ENCODE peak calls at places on chromosomes 7 and 10, in nine cellular contexts. M is fibroblast of lung, Y is uterus, W is left lung, J is RWPE2, Z is cardiac muscle cell, T is prostate gland, C is MM.1S, H is HCT116. O is an unnamed sample. For H3K27me3, the result is how much of the 10 kb centered on the place peaks cover.

GRCh38 chr10:58153751-58154150 is 113.9 kb downstream of the IPMK start:
- DNase-seq in W (no peak), T (no peak), Z (no peak), H (no peak), C (no peak), Y (no peak), J (no peak), M (no peak), O (no peak)

GRCh38 chr10:63064706-63065105 is 68.4 kb upstream of the NRBF2 start:
- DNase-seq in C (no peak), Z (no peak), Y (no peak), W (no peak), J (no peak), H (no peak), T (no peak), M (no peak), O (no peak)

GRCh38 chr10:129808092-129808983 is 155.7 kb downstream of the EBF3 start:
- DNase-seq in H (no peak), Z (no peak), T (no peak), Y (no peak), M (no peak), J (no peak), C (no peak), W (no peak), O (no peak)

GRCh38 chr10:29353887-29354561 is 65.2 kb downstream of the LYZL1 start:
- DNase-seq in Y (no peak), T (no peak), W (no peak), H (no peak), M (no peak), J (no peak), C (no peak), Z (no peak), O (no peak)

GRCh38 chr10:6916601-6917000 is 336.5 kb upstream of the PRKCQ start:
- DNase-seq in T (no peak), Y (no peak), Z (no peak), H (no peak), C (peak), M (peak), J (no peak), W (no peak), O (no peak)

GRCh38 chr10:125200396-125200795 is 40.0 kb upstream of the CTBP2 start:
- DNase-seq in Y (no peak), W (no peak), T (no peak), J (no peak), C (no peak), Z (no peak), M (no peak), H (no peak), O (no peak)

GRCh38 chr10:118658762-118659161 is 63.3 kb upstream of the PRLHR start:
- DNase-seq in M (no peak), W (no peak), T (no peak), H (no peak), Z (no peak), J (no peak), Y (no peak), C (no peak), O (no peak)

GRCh38 chr7:128915271-128915819 is 4.8 kb upstream of the KCP start:
- DNase-seq in T (no peak), Y (no peak), W (no peak), H (no peak), J (peak), C (no peak), M (no peak), Z (no peak), O (peak)

DNA sequence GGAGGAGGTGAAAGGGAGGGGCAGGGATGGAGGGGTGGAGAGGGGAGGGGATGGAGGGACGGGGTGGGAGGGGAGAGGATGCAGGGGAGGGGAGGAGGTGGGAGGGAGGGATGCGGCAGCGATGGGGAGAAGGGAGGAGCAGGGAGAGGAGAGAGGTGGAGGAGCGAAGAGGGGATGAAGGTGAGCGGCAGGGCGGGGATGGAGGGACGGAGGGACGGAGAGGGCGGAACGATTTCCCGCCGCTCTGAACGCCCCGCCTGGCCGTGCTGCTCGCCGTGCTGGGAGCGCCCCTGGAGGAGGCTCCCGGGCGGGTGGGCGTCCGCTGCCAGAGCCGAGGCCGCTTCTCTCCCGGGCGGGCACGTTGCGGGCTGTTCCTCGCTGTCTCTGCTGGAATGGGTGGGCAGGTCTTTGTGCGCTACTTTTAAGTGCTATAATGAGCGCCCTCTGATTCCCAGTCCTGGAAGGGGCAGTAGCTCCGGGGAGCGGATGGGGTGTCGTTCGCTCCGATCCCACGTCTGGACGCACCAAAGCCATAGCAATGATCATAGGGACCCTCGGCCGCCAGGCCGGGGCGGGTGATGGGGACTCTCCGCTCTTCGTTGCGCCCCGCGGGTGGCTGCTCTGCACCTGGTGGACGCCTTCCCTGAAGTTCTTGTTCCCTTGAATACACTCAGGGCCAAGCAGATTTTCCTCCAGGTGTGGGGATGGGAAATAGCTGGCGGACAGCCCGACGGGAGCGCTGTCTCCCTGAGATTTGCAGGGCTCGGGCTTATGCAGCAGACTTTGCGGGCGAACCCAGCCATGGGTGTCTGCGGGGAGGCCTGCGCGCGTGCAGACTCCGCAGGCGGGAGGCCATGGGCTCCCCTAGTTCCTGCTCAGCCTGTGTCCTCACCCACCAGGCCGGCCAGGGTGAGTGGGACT is 81.1 kb upstream of the CPXM2 start:
- DNase-seq in Z (peak), C (no peak), Y (no peak), M (no peak), T (no peak), J (peak), H (no peak), W (peak), O (no peak)
- H3K27me3 ChIP-seq in Z (half or more), C (under half), Y (under half), M (under half), T (under half), J (under half), H (under half), W (under half), O (under half)

GRCh38 chr10:97849491-97850402 is at the start of gene GOLGA7B:
- DNase-seq in Y (no peak), M (no peak), T (no peak), C (peak), J (no peak), W (peak), H (no peak), Z (peak), O (peak)
- H3K27me3 ChIP-seq in Y (under half), M (under half), T (under half), C (under half), J (under half), W (under half), H (under half), Z (half or more), O (under half)

DNA sequence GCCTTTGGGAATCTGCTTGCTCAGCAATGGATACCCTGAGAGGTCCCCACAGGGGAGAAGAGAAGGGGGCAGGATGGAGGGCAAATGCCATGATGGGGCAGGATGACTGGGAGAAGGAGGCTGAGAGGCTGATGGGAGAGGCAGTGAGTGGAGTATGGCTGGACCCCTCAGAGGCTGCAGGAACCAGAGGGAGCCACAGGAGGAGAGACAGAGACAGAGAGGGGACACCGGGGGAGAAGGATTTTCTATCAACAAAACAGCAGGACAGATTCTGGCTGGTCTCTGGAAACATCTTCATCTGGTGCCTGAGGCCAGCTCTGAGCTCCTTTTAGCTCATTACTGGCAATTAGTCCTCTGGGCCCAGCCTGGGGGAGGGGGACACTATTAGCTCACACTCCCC is 80.9 kb upstream of the PAX2 start:
- DNase-seq in Y (no peak), Z (no peak), M (no peak), T (no peak), W (no peak), H (no peak), J (no peak), C (no peak), O (no peak)
- H3K27me3 ChIP-seq in Y (under half), Z (half or more), M (under half), T (under half), W (under half), H (under half), J (under half), C (half or more), O (half or more)

GRCh38 chr10:89523274-89523673 is 12.1 kb downstream of the SLC16A12 start:
- DNase-seq in T (no peak), W (no peak), C (no peak), Z (no peak), Y (no peak), H (no peak), J (no peak), M (no peak), O (no peak)
- H3K27me3 ChIP-seq in T (under half), W (under half), C (under half), Z (under half), Y (under half), H (under half), J (under half), M (under half), O (under half)

DNA sequence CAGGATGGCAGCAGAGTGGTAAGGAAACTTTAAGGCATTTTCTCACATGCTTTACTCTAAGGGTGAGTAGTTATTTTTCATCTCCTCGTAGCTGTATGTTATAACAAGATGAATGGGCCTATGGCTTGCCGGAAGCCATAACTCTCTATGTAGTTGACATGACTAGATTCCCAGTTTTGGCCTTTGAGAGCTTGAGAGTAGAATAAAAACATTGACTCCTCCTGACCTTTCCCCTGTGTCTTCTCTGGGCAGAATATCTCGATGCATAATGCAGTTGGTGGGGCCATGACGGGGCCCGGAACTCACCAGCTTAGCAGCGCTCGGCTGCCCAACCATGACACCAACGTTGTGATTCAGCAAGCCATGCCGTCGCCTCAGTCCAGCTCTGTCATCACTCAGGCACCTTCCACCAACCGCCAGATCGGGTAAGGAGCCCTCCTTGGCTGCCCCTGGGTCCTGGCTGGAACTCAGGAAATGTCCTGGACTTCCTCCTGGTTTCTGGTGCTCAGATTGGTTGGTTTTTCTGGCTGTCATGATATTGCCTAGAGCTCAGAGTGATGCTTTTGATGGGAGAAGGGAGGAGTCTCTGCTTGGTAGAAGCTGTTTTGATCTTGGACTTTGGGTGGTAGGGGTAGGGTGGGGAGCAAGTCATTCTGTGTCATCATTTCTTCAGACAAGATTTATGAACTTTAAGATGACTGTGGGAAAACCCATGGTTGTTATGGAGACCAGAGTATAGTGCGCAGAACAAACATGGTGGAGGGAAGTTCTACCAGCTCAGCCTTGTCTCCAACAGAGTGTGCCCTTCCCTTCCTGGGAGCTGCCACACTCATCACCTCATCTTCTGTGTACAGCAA is 158.0 kb downstream of the CREB5 start:
- DNase-seq in M (no peak), T (no peak), Z (no peak), C (no peak), W (no peak), Y (no peak), H (no peak), J (no peak), O (no peak)
- H3K27me3 ChIP-seq in M (under half), T (under half), Z (under half), C (under half), W (under half), Y (under half), H (half or more), J (under half), O (under half)

DNA sequence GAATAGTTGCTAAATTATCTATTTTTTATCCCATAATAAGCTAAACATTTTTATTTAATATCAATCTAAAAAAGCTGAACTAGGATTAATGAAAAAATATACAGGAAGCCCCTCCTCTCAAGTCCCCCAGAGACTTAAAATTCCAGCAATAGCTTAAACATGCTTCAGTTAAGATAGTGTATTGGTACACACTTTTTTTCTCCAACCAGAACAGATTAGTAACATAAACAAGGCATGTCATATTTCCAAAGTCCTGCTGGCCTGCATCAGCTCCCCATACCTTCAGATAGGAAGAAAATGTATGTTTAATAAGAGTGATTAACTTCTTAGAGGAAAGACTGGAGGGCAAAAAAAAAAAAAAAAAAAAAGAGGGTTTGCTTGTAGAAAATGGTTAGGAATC is 7.1 kb downstream of the TBX20 start:
- DNase-seq in C (no peak), Y (no peak), Z (no peak), J (no peak), T (no peak), M (no peak), H (no peak), W (no peak), O (peak)
- H3K27me3 ChIP-seq in C (under half), Y (half or more), Z (under half), J (half or more), T (under half), M (under half), H (half or more), W (half or more), O (under half)

GRCh38 chr7:103990991-103991390 is 1.5 kb upstream of the RELN start:
- DNase-seq in Z (peak), H (no peak), C (no peak), Y (no peak), T (no peak), J (no peak), M (no peak), W (no peak), O (peak)
- H3K27me3 ChIP-seq in Z (under half), H (under half), C (under half), Y (under half), T (under half), J (half or more), M (under half), W (under half), O (under half)

O was measured in osteoblast.